ENCODE peak calls at places on chromosomes 6 and 20, in six cellular contexts. S is left ventricle myocardium superior, B is hypothalamus, J is choroid plexus epithelial cell, C is amniotic stem cell, I is GM23248. V is an unnamed sample.

GRCh38 chr6:36676142-36677058 is 2.1 kb upstream of the CDKN1A start:
- DNase-seq in S (no peak), B (no peak), J (peak), C (no peak), I (peak), V (no peak)

GRCh38 chr6:113642714-113643442 is 214.3 kb upstream of the MARCKS start:
- DNase-seq in S (no peak), B (no peak), J (peak), C (no peak), I (peak), V (no peak)

GRCh38 chr6:84282566-84282965 is 55.1 kb upstream of the CEP162 start:
- DNase-seq in S (no peak), B (no peak), J (no peak), C (no peak), I (peak), V (no peak)

GRCh38 chr6:149451361-149452061 is 33.3 kb downstream of the ZC3H12D start:
- DNase-seq in S (peak), B (no peak), J (no peak), C (no peak), I (peak), V (peak)

GRCh38 chr6:139037490-139037889 is 8.9 kb downstream of the ABRACL start:
- DNase-seq in S (no peak), B (no peak), J (peak), C (no peak), I (peak), V (no peak)

GRCh38 chr6:121838842-121839241 is 403.4 kb downstream of the GJA1 start:
- DNase-seq in S (peak), B (no peak), J (peak), C (no peak), I (no peak), V (no peak)

GRCh38 chr20:14710941-14711340 is 373.5 kb upstream of the FLRT3 start:
- DNase-seq in S (no peak), B (no peak), J (no peak), C (no peak), I (no peak), V (no peak)

GRCh38 chr20:43736588-43737091 is 9.8 kb upstream of the GTSF1L start:
- DNase-seq in S (no peak), B (no peak), J (peak), C (no peak), I (no peak), V (no peak)

GRCh38 chr6:42758756-42759430 is 13.0 kb upstream of the TBCC start:
- DNase-seq in S (no peak), B (no peak), J (no peak), C (no peak), I (no peak), V (no peak)

GRCh38 chr20:31593221-31594001 is 11.7 kb upstream of the ID1 start:
- DNase-seq in S (no peak), B (no peak), J (peak), C (no peak), I (peak), V (peak)

V was measured in kidney.